ENCODE peak calls at places on chromosomes 12 and 14, in nine cellular contexts. C is SW 1271; B is H7; H is activated naive CD8-positive, alpha-beta T cell treated with anti-CD3 and anti-CD28 coated beads, Interleukin-2, amount 50 U/mL, for 24 hours; I is uterus; V is SJCRH30; Q is stimulated activated CD8-positive, alpha-beta memory T cell treated with anti-CD3 and anti-CD28 coated beads, Interleukin-15, amount 100 ng/mL, for 4 hours; E is amniotic stem cell; D is stimulated activated CD4-positive, alpha-beta T cell treated with anti-CD3 and anti-CD28 coated beads, Interleukin-2, amount 100 ng/mL, for 24 hours. X is an unnamed sample.

GRCh38 chr14:58200480-58200841 is 512 bp downstream of the ACTR10 start:
- DNase-seq in C (no peak), B (no peak), H (no peak), I (no peak), V (no peak), Q (no peak), E (no peak), D (no peak), X (no peak)

GRCh38 chr12:48601013-48601756 is 31.3 kb upstream of the LALBA start:
- DNase-seq in C (no peak), B (peak; percentile 19), H (no peak), I (no peak), V (peak; percentile 95), Q (no peak), E (no peak), D (no peak), X (peak; percentile 14)

GRCh38 chr14:101022121-101022520 is 118.6 kb upstream of the RTL1 start:
- DNase-seq in C (no peak), B (no peak), H (no peak), I (peak; percentile 5), V (no peak), Q (no peak), E (no peak), D (no peak), X (no peak)

GRCh38 chr12:87784350-87784749 is 244.9 kb downstream of the C12orf50 start:
- DNase-seq in C (no peak), B (peak; percentile 2), H (no peak), I (no peak), V (no peak), Q (no peak), E (no peak), D (no peak), X (no peak)

GRCh38 chr14:64684091-64684490 is 20.1 kb upstream of the PLEKHG3 start:
- DNase-seq in C (no peak), B (no peak), H (no peak), I (peak; percentile 66), V (peak; percentile 96), Q (no peak), E (no peak), D (no peak), X (no peak)

GRCh38 chr12:2498961-2499500 is 295.7 kb upstream of the FKBP4 start:
- DNase-seq in C (no peak), B (no peak), H (no peak), I (no peak), V (no peak), Q (no peak), E (no peak), D (no peak), X (no peak)

GRCh38 chr12:116620085-116620734 is 61.0 kb downstream of the MAP1LC3B2 start:
- DNase-seq in C (no peak), B (no peak), H (no peak), I (no peak), V (no peak), Q (no peak), E (no peak), D (no peak), X (no peak)

GRCh38 chr14:36514278-36515104 is 5.5 kb downstream of the NKX2-1 start:
- DNase-seq in C (no peak), B (peak; percentile 70), H (no peak), I (no peak), V (no peak), Q (no peak), E (no peak), D (no peak), X (no peak)

GRCh38 chr12:79982371-79983062 is 47.6 kb upstream of the PPP1R12A start:
- DNase-seq in C (no peak), B (no peak), H (no peak), I (no peak), V (no peak), Q (no peak), E (no peak), D (no peak), X (no peak)

GRCh38 chr12:127174881-127175280 is 1092.1 kb upstream of the TMEM132C start:
- DNase-seq in C (no peak), B (no peak), H (no peak), I (no peak), V (no peak), Q (no peak), E (no peak), D (no peak), X (no peak)

GRCh38 chr12:62834971-62835547 is 99.9 kb downstream of the PPM1H start:
- DNase-seq in C (no peak), B (no peak), H (no peak), I (peak; percentile 67), V (no peak), Q (no peak), E (no peak), D (no peak), X (peak; percentile 39)

GRCh38 chr12:124297389-124297788 is 2.5 kb downstream of the RFLNA start:
- DNase-seq in C (no peak), B (no peak), H (no peak), I (no peak), V (no peak), Q (no peak), E (no peak), D (no peak), X (no peak)

GRCh38 chr12:39764944-39765560 is 145.4 kb upstream of the ABCD2 start:
- DNase-seq in C (no peak), B (peak; percentile 16), H (no peak), I (no peak), V (peak; percentile 56), Q (no peak), E (peak; percentile 22), D (no peak), X (peak; percentile 10)

GRCh38 chr12:6032726-6033125 is 87.7 kb upstream of the ANO2 start:
- DNase-seq in C (no peak), B (no peak), H (no peak), I (no peak), V (no peak), Q (no peak), E (no peak), D (no peak), X (no peak)

GRCh38 chr12:65857875-65858274 is 33.6 kb downstream of the HMGA2 start:
- DNase-seq in C (no peak), B (no peak), H (no peak), I (no peak), V (no peak), Q (no peak), E (no peak), D (no peak), X (no peak)

GRCh38 chr14:64088647-64088964 is 205.6 kb downstream of the ESR2 start:
- DNase-seq in C (no peak), B (no peak), H (no peak), I (no peak), V (no peak), Q (no peak), E (no peak), D (no peak), X (no peak)

GRCh38 chr12:8658361-8658760 is 4.3 kb downstream of the MFAP5 start:
- DNase-seq in C (no peak), B (no peak), H (no peak), I (no peak), V (peak; percentile 17), Q (no peak), E (no peak), D (no peak), X (no peak)

GRCh38 chr14:94047581-94047980 is 21.4 kb downstream of the OTUB2 start:
- DNase-seq in C (no peak), B (no peak), H (no peak), I (peak; percentile 5), V (no peak), Q (no peak), E (no peak), D (no peak), X (no peak)

GRCh38 chr14:35712466-35712865 is 96.6 kb downstream of the RALGAPA1 start:
- DNase-seq in C (no peak), B (no peak), H (no peak), I (no peak), V (no peak), Q (no peak), E (no peak), D (no peak), X (no peak)

GRCh38 chr12:107468182-107468581 is 217.4 kb upstream of the PWP1 start:
- DNase-seq in C (no peak), B (peak; percentile 31), H (no peak), I (no peak), V (no peak), Q (no peak), E (no peak), D (no peak), X (no peak)

GRCh38 chr12:67750528-67751183 is 102.1 kb downstream of the DYRK2 start:
- DNase-seq in C (no peak), B (no peak), H (no peak), I (no peak), V (no peak), Q (no peak), E (no peak), D (no peak), X (no peak)

GRCh38 chr12:122250047-122250446 is 16.2 kb downstream of the VPS33A start:
- DNase-seq in C (no peak), B (no peak), H (no peak), I (no peak), V (no peak), Q (no peak), E (no peak), D (no peak), X (no peak)

GRCh38 chr12:53984901-53985357 is at the start of gene HOXC10:
- DNase-seq in C (peak; percentile 87), B (peak; percentile 98), H (peak; percentile 89), I (peak; percentile 85), V (peak; percentile 95), Q (peak; percentile 64), E (peak; percentile 2), D (peak; percentile 93), X (peak; percentile 83)

GRCh38 chr14:105075364-105076295 is 10.4 kb upstream of the GPR132 start:
- DNase-seq in C (no peak), B (peak; percentile 83), H (peak; percentile 45), I (no peak), V (peak; percentile 87), Q (no peak), E (no peak), D (peak; percentile 47), X (no peak)

GRCh38 chr12:62800707-62801400 is 134.1 kb downstream of the PPM1H start:
- DNase-seq in C (no peak), B (no peak), H (no peak), I (no peak), V (no peak), Q (no peak), E (no peak), D (no peak), X (no peak)

GRCh38 chr12:53174881-53175491 is 5.5 kb upstream of the ZNF740 start:
- DNase-seq in C (peak; percentile 25), B (peak; percentile 86), H (no peak), I (no peak), V (no peak), Q (no peak), E (no peak), D (no peak), X (no peak)

GRCh38 chr12:125015680-125016310 is 22.4 kb downstream of the BRI3BP start:
- DNase-seq in C (no peak), B (no peak), H (no peak), I (no peak), V (no peak), Q (no peak), E (no peak), D (no peak), X (no peak)

GRCh38 chr14:76848879-76849278 is 22.7 kb downstream of the LRRC74A start:
- DNase-seq in C (no peak), B (peak; percentile 58), H (no peak), I (no peak), V (no peak), Q (no peak), E (no peak), D (no peak), X (no peak)

GRCh38 chr12:47437570-47437969 is 268.3 kb downstream of the RPAP3 start:
- DNase-seq in C (no peak), B (no peak), H (no peak), I (no peak), V (no peak), Q (no peak), E (no peak), D (no peak), X (no peak)

GRCh38 chr12:70719672-70720420 is 82.6 kb upstream of the PTPRB start:
- DNase-seq in C (no peak), B (peak; percentile 16), H (peak; percentile 34), I (no peak), V (peak; percentile 64), Q (no peak), E (peak; percentile 0), D (peak; percentile 27), X (no peak)

GRCh38 chr14:47674546-47675238 is 713 bp downstream of the MDGA2 start:
- DNase-seq in C (no peak), B (peak; percentile 79), H (no peak), I (no peak), V (peak; percentile 32), Q (no peak), E (no peak), D (no peak), X (no peak)